ENCODE peak calls at places on chromosome 14, in five cellular contexts. Y is fibroblast of the aortic adventitia, V is HepG2, C is thoracic aorta, E is left lung. K is an unnamed sample.

GRCh38 chr14:52835122-52835903 is 43.9 kb upstream of the GNPNAT1 start:
- DNase-seq in E (peak), Y (peak), V (no peak), C (no peak), K (no peak)

GRCh38 chr14:99659333-99659741 is 14.4 kb downstream of the HHIPL1 start:
- DNase-seq in C (no peak), E (no peak), V (no peak), Y (no peak), K (no peak)

GRCh38 chr14:22900088-22900799 is 17.2 kb downstream of the REM2 start:
- DNase-seq in Y (peak), E (no peak), C (no peak), V (peak), K (peak)

GRCh38 chr14:98822917-98823316 is 449.1 kb downstream of the BCL11B start:
- DNase-seq in V (no peak), E (no peak), Y (no peak), C (no peak), K (no peak)

GRCh38 chr14:61570188-61570960 is 124.9 kb upstream of the HIF1A start:
- DNase-seq in C (no peak), Y (peak), E (no peak), V (no peak), K (no peak)

GRCh38 chr14:21703357-21704339 is 30.0 kb upstream of the OR4E1 start:
- DNase-seq in V (no peak), C (no peak), E (no peak), Y (no peak), K (no peak)

GRCh38 chr14:71592361-71592760 is 339.9 kb upstream of the RGS6 start:
- DNase-seq in C (no peak), V (no peak), E (no peak), Y (no peak), K (no peak)

GRCh38 chr14:71231521-71232393 is 324.5 kb downstream of the PCNX1 start:
- DNase-seq in V (no peak), C (no peak), E (no peak), Y (no peak), K (no peak)

GRCh38 chr14:72605921-72606220 is 288.0 kb downstream of the DPF3 start:
- DNase-seq in V (no peak), C (no peak), E (no peak), Y (no peak), K (no peak)

GRCh38 chr14:78519863-78520262 is 349.7 kb downstream of the NRXN3 start:
- DNase-seq in V (peak), Y (peak), E (no peak), C (no peak), K (no peak)

GRCh38 chr14:91866061-91866460 is 1.3 kb downstream of the TC2N start:
- DNase-seq in V (no peak), C (no peak), E (no peak), Y (peak), K (no peak)

GRCh38 chr14:100528962-100529560 is 58.2 kb downstream of the BEGAIN start:
- DNase-seq in E (peak), C (no peak), Y (no peak), V (no peak), K (no peak)

GRCh38 chr14:89702151-89702936 is 252.2 kb downstream of the EFCAB11 start:
- DNase-seq in Y (peak), E (no peak), V (no peak), C (no peak), K (peak)

GRCh38 chr14:39491134-39491541 is 58.9 kb upstream of the FBXO33 start:
- DNase-seq in C (no peak), E (no peak), V (peak), Y (peak), K (no peak)

GRCh38 chr14:23922545-23922944 is 31.0 kb upstream of the DHRS4 start:
- DNase-seq in Y (no peak), E (no peak), V (no peak), C (no peak), K (no peak)

K was measured in tibial nerve.